ENCODE peak calls at places on chromosomes 1 and 21, in nine cellular contexts. C, U, J, W, Z, G, B, M and A are unnamed samples.

GRCh38 chr1:173134800-173135199 is 72.3 kb downstream of the TNFSF4 start:
- ATAC-seq in C (no peak), U (no peak), J (no peak), W (peak), Z (no peak), G (no peak), B (no peak), M (no peak), A (no peak)

GRCh38 chr1:92690212-92690906 is 94.5 kb downstream of the EVI5 start:
- ATAC-seq in C (no peak), U (no peak), J (no peak), W (no peak), Z (no peak), G (no peak), B (no peak), M (no peak), A (no peak)

GRCh38 chr21:29382029-29382654 is 83.4 kb downstream of the BACH1 start:
- ATAC-seq in C (no peak), U (peak), J (no peak), W (peak), Z (no peak), G (no peak), B (no peak), M (peak), A (no peak)

GRCh38 chr1:235013512-235013911 is 115.1 kb downstream of the TOMM20 start:
- ATAC-seq in C (no peak), U (no peak), J (no peak), W (no peak), Z (no peak), G (no peak), B (no peak), M (no peak), A (no peak)

GRCh38 chr1:58396150-58396549 is 150.4 kb downstream of the OMA1 start:
- ATAC-seq in C (no peak), U (no peak), J (no peak), W (no peak), Z (no peak), G (no peak), B (no peak), M (no peak), A (no peak)

GRCh38 chr21:44835647-44835973 is 17.7 kb upstream of the SUMO3 start:
- ATAC-seq in C (no peak), U (no peak), J (no peak), W (no peak), Z (no peak), G (no peak), B (no peak), M (no peak), A (no peak)

GRCh38 chr1:116740726-116741125 is 13.5 kb upstream of the CD2 start:
- ATAC-seq in C (no peak), U (no peak), J (no peak), W (no peak), Z (no peak), G (no peak), B (no peak), M (no peak), A (no peak)

GRCh38 chr1:47189844-47190562 is at the start of gene PDZK1IP1:
- ATAC-seq in C (peak), U (peak), J (no peak), W (peak), Z (no peak), G (no peak), B (no peak), M (peak), A (no peak)

GRCh38 chr1:234647245-234647644 is 37.3 kb upstream of the IRF2BP2 start:
- ATAC-seq in C (no peak), U (no peak), J (no peak), W (no peak), Z (no peak), G (no peak), B (no peak), M (no peak), A (no peak)

GRCh38 chr1:87418048-87418447 is 89.4 kb downstream of the LMO4 start:
- ATAC-seq in C (no peak), U (no peak), J (no peak), W (no peak), Z (no peak), G (no peak), B (no peak), M (no peak), A (no peak)

GRCh38 chr1:97143236-97143882 is 421.8 kb downstream of the PTBP2 start:
- ATAC-seq in C (no peak), U (no peak), J (no peak), W (no peak), Z (no peak), G (no peak), B (no peak), M (no peak), A (no peak)

GRCh38 chr1:63004868-63005267 is 220.9 kb downstream of the ATG4C start:
- ATAC-seq in C (peak), U (no peak), J (no peak), W (no peak), Z (no peak), G (no peak), B (no peak), M (no peak), A (no peak)

GRCh38 chr1:198494658-198495103 is 45.8 kb downstream of the ATP6V1G3 start:
- ATAC-seq in C (no peak), U (peak), J (no peak), W (no peak), Z (no peak), G (no peak), B (no peak), M (no peak), A (no peak)

GRCh38 chr1:9520411-9520810 is 18.9 kb upstream of the SLC25A33 start:
- ATAC-seq in C (no peak), U (no peak), J (no peak), W (no peak), Z (no peak), G (no peak), B (no peak), M (no peak), A (no peak)

GRCh38 chr1:92291372-92291999 is 7.3 kb downstream of the GLMN start:
- ATAC-seq in C (peak), U (no peak), J (peak), W (peak), Z (peak), G (no peak), B (no peak), M (peak), A (no peak)

GRCh38 chr1:27544818-27545612 is 55.0 kb upstream of the WASF2 start:
- ATAC-seq in C (no peak), U (no peak), J (no peak), W (peak), Z (no peak), G (no peak), B (no peak), M (peak), A (no peak)

GRCh38 chr1:210347112-210347511 is 18.4 kb downstream of the HHAT start:
- ATAC-seq in C (no peak), U (no peak), J (peak), W (peak), Z (no peak), G (no peak), B (peak), M (no peak), A (peak)

GRCh38 chr1:155695107-155695506 is 6.2 kb downstream of the DAP3 start:
- ATAC-seq in C (peak), U (peak), J (no peak), W (peak), Z (no peak), G (no peak), B (no peak), M (no peak), A (no peak)

GRCh38 chr1:69406244-69406643 is 161.5 kb upstream of the LRRC7 start:
- ATAC-seq in C (no peak), U (no peak), J (no peak), W (no peak), Z (no peak), G (no peak), B (no peak), M (no peak), A (no peak)

GRCh38 chr1:220544901-220545303 is 17.0 kb downstream of the MARK1 start:
- ATAC-seq in C (peak), U (peak), J (no peak), W (peak), Z (no peak), G (no peak), B (no peak), M (no peak), A (no peak)

GRCh38 chr1:207298186-207298585 is 23.3 kb upstream of the CD55 start:
- ATAC-seq in C (peak), U (peak), J (no peak), W (peak), Z (peak), G (peak), B (no peak), M (no peak), A (no peak)

GRCh38 chr1:151897861-151898468 is 11.3 kb downstream of the THEM4 start:
- ATAC-seq in C (no peak), U (no peak), J (no peak), W (no peak), Z (peak), G (no peak), B (no peak), M (no peak), A (peak)

GRCh38 chr1:236685205-236685916 is 938 bp upstream of the ACTN2 start:
- ATAC-seq in C (no peak), U (no peak), J (no peak), W (no peak), Z (no peak), G (no peak), B (no peak), M (no peak), A (no peak)

GRCh38 chr1:202004711-202005110 is 5.7 kb upstream of the ELF3 start:
- ATAC-seq in C (no peak), U (no peak), J (no peak), W (no peak), Z (no peak), G (no peak), B (no peak), M (no peak), A (no peak)

GRCh38 chr1:240415532-240415931 is 196.4 kb downstream of the GREM2 start:
- ATAC-seq in C (no peak), U (no peak), J (no peak), W (peak), Z (no peak), G (no peak), B (no peak), M (no peak), A (no peak)

GRCh38 chr21:33246506-33246905 is 16.8 kb downstream of the IFNAR2 start:
- ATAC-seq in C (no peak), U (no peak), J (no peak), W (no peak), Z (no peak), G (no peak), B (no peak), M (no peak), A (no peak)

GRCh38 chr21:45306832-45307571 is 19.3 kb upstream of the POFUT2 start:
- ATAC-seq in C (peak), U (peak), J (no peak), W (peak), Z (no peak), G (no peak), B (no peak), M (peak), A (no peak)